ENCODE peak calls at places on chromosomes 11 and 22, in ten cellular contexts. R is NCI-H187 treated with DMSO at 0.1 percent for 48 hours; Y is heart left ventricle; X is CD8-positive, alpha-beta T cell; I is activated T-helper 1 cell treated with anti-CD3 and anti-CD28 coated beads, Interleukin-2, amount 50 U/mL, for 16 hours; M is head of caudate nucleus; H is GM12891; U is NCI-H1105; D is neural crest cell; N is mesenteric fat pad. B is an unnamed sample.

GRCh38 chr11:32267679-32268187 is 167.6 kb downstream of the WT1 start:
- DNase-seq in H (no peak), U (no peak), I (no peak), X (no peak), M (no peak), Y (no peak), N (no peak), D (no peak), R (no peak), B (no peak)

GRCh38 chr22:41979423-41980250 is 10.4 kb downstream of the SEPTIN3 start:
- DNase-seq in Y (no peak), H (no peak), R (no peak), M (no peak), D (no peak), N (no peak), X (no peak), I (no peak), U (no peak), B (no peak)

GRCh38 chr11:66371627-66372415 is at the start of gene SLC29A2:
- DNase-seq in N (no peak), U (peak), X (peak), D (peak), I (peak), H (peak), R (peak), Y (peak), M (no peak), B (peak)

GRCh38 chr22:29704528-29705285 is 15.1 kb upstream of the CABP7 start:
- DNase-seq in I (no peak), R (no peak), X (no peak), N (no peak), Y (no peak), D (peak), H (no peak), U (no peak), M (peak), B (no peak)

GRCh38 chr11:43738600-43739409 is 58.3 kb downstream of the HSD17B12 start:
- DNase-seq in X (no peak), H (no peak), M (no peak), D (no peak), Y (peak), R (no peak), I (no peak), U (no peak), N (no peak), B (peak)

GRCh38 chr11:27861706-27862430 is 161.6 kb upstream of the BDNF start:
- DNase-seq in N (no peak), Y (no peak), X (no peak), H (no peak), D (no peak), R (no peak), M (no peak), I (no peak), U (no peak), B (no peak)

GRCh38 chr11:12938590-12939247 is 70.4 kb upstream of the RASSF10 start:
- DNase-seq in R (no peak), N (no peak), Y (no peak), D (no peak), U (no peak), I (no peak), M (no peak), X (no peak), H (no peak), B (no peak)

GRCh38 chr11:100727410-100727809 is 40.3 kb downstream of the ARHGAP42 start:
- DNase-seq in U (no peak), R (no peak), D (no peak), X (no peak), N (no peak), I (no peak), Y (peak), M (no peak), H (no peak), B (no peak)

GRCh38 chr11:80435345-80435744 is 994.5 kb upstream of the TENM4 start:
- DNase-seq in U (no peak), M (no peak), Y (no peak), X (no peak), R (no peak), H (no peak), D (no peak), N (no peak), I (no peak), B (no peak)

GRCh38 chr11:117809236-117810055 is 12.4 kb upstream of the DSCAML1 start:
- DNase-seq in D (peak), X (peak), Y (peak), I (no peak), M (peak), U (peak), H (no peak), N (no peak), R (peak), B (peak)

GRCh38 chr22:42419328-42419881 is 12.8 kb downstream of the NFAM1 start:
- DNase-seq in Y (no peak), X (no peak), U (no peak), H (peak), N (no peak), D (no peak), R (no peak), M (no peak), I (no peak), B (no peak)

GRCh38 chr11:107741044-107741823 is 29.4 kb upstream of the SLN start:
- DNase-seq in Y (no peak), U (no peak), D (no peak), R (no peak), H (peak), I (no peak), X (no peak), N (no peak), M (no peak), B (peak)

GRCh38 chr22:50699754-50700386 is 27.2 kb downstream of the SHANK3 start:
- DNase-seq in N (no peak), M (no peak), H (no peak), R (no peak), Y (peak), X (no peak), I (no peak), D (no peak), U (no peak), B (peak)

GRCh38 chr11:56624661-56625110 is 10.0 kb upstream of the OR5M1 start:
- DNase-seq in D (no peak), N (no peak), X (no peak), H (no peak), I (no peak), R (no peak), M (no peak), Y (no peak), U (peak), B (peak)

GRCh38 chr11:8934735-8935478 is 2.2 kb upstream of the C11orf16 start:
- DNase-seq in R (no peak), I (no peak), N (no peak), H (no peak), X (no peak), D (no peak), U (no peak), M (no peak), Y (no peak), B (peak)

GRCh38 chr22:42947211-42947990 is 67.5 kb downstream of the PACSIN2 start:
- DNase-seq in H (no peak), N (no peak), Y (peak), M (no peak), U (peak), R (no peak), I (no peak), D (peak), X (no peak), B (peak)

GRCh38 chr11:66614073-66614472 is 2.4 kb upstream of the RBM14 start:
- DNase-seq in H (no peak), I (no peak), X (no peak), M (no peak), D (no peak), R (no peak), Y (no peak), N (no peak), U (no peak), B (no peak)

GRCh38 chr11:71255323-71255722 is 2.9 kb upstream of the SHANK2 start:
- DNase-seq in R (no peak), D (no peak), N (peak), H (no peak), Y (no peak), X (no peak), U (no peak), I (no peak), M (no peak), B (no peak)

GRCh38 chr11:19714093-19714386 is 1.4 kb downstream of the NAV2 start:
- DNase-seq in I (no peak), X (peak), Y (no peak), R (no peak), H (no peak), N (no peak), U (no peak), D (no peak), M (no peak), B (no peak)

GRCh38 chr11:130055637-130056036 is 14.1 kb upstream of the APLP2 start:
- DNase-seq in M (no peak), D (no peak), U (no peak), H (no peak), N (no peak), R (no peak), Y (peak), I (no peak), X (no peak), B (no peak)

GRCh38 chr11:28887681-28888080 is 779.5 kb downstream of the METTL15 start:
- DNase-seq in M (no peak), H (no peak), U (no peak), Y (no peak), I (no peak), D (no peak), R (no peak), N (no peak), X (no peak), B (no peak)

GRCh38 chr22:21808130-21808529 is 59.3 kb downstream of the MAPK1 start:
- DNase-seq in U (no peak), H (no peak), M (no peak), Y (no peak), R (no peak), I (no peak), X (no peak), D (no peak), N (no peak), B (no peak)

GRCh38 chr11:78200553-78200952 is 11.8 kb downstream of the USP35 start:
- DNase-seq in N (no peak), D (no peak), H (no peak), Y (no peak), X (no peak), U (no peak), R (no peak), I (no peak), M (no peak), B (no peak)

GRCh38 chr11:83641511-83641910 is 355.3 kb upstream of the CCDC90B start:
- DNase-seq in U (no peak), I (no peak), Y (peak), H (no peak), M (no peak), X (no peak), N (no peak), D (no peak), R (no peak), B (peak)

GRCh38 chr11:123203934-123204333 is 8.9 kb upstream of the CLMP start:
- DNase-seq in U (no peak), I (no peak), X (no peak), M (no peak), Y (no peak), H (no peak), R (no peak), D (no peak), N (no peak), B (no peak)

GRCh38 chr11:122229611-122230386 is 113.8 kb upstream of the BLID start:
- DNase-seq in R (no peak), N (no peak), X (no peak), M (peak), H (no peak), Y (peak), I (no peak), U (no peak), D (no peak), B (no peak)

GRCh38 chr11:87263979-87264378 is 226.2 kb downstream of the TMEM135 start:
- DNase-seq in R (no peak), D (no peak), N (no peak), Y (no peak), U (no peak), M (no peak), H (no peak), X (no peak), I (no peak), B (no peak)

GRCh38 chr11:6319001-6319878 is 1.1 kb downstream of the CAVIN3 start:
- DNase-seq in M (no peak), I (no peak), Y (peak), X (no peak), H (no peak), U (no peak), N (no peak), D (peak), R (no peak), B (peak)

GRCh38 chr11:14698771-14699170 is 55.2 kb downstream of the PDE3B start:
- DNase-seq in N (no peak), D (no peak), X (no peak), R (no peak), M (no peak), I (no peak), H (no peak), Y (no peak), U (no peak), B (no peak)

GRCh38 chr11:43756575-43756974 is 76.0 kb downstream of the HSD17B12 start:
- DNase-seq in X (no peak), R (no peak), U (no peak), H (no peak), I (no peak), M (no peak), Y (no peak), N (no peak), D (no peak), B (no peak)

GRCh38 chr11:110356769-110357671 is 60.6 kb upstream of the RDX start:
- DNase-seq in I (no peak), D (no peak), M (no peak), U (no peak), X (no peak), Y (no peak), H (no peak), R (no peak), N (no peak), B (peak)

GRCh38 chr11:62370743-62371440 is 33.6 kb downstream of the ASRGL1 start:
- DNase-seq in U (no peak), M (no peak), D (no peak), N (no peak), R (no peak), X (peak), I (no peak), H (no peak), Y (peak), B (no peak)

GRCh38 chr11:106047636-106048035 is 25.6 kb upstream of the MSANTD4 start:
- DNase-seq in X (no peak), Y (no peak), I (no peak), R (no peak), H (no peak), N (no peak), D (no peak), U (no peak), M (no peak), B (no peak)

GRCh38 chr22:36953239-36954080 is 40.0 kb downstream of the CSF2RB start:
- DNase-seq in D (no peak), Y (no peak), R (no peak), U (no peak), H (no peak), M (no peak), X (no peak), I (no peak), N (no peak), B (no peak)

GRCh38 chr22:30021338-30021737 is 58.9 kb upstream of the HORMAD2 start:
- DNase-seq in D (no peak), U (no peak), M (no peak), N (no peak), I (no peak), Y (no peak), H (no peak), R (no peak), X (no peak), B (no peak)

GRCh38 chr11:13256216-13256615 is 21.4 kb upstream of the BMAL1 start:
- DNase-seq in X (no peak), N (no peak), R (no peak), D (no peak), U (no peak), H (no peak), M (no peak), I (no peak), Y (no peak), B (no peak)